ENCODE peak calls at places on chromosomes 6 and 20, in nine cellular contexts. One of them, this sample, is unnamed.

GRCh38 chr6:135901776-135902524 is 50.4 kb downstream of the PDE7B start:
- DNase-seq in brain microvascular endothelial cell: peak
- DNase-seq in heart right ventricle: peak
- DNase-seq in tibial artery: peak
- DNase-seq in ovary: peak
- DNase-seq in IMR-90: peak
- DNase-seq in OCI-LY7: no peak
- DNase-seq in tibial nerve: peak
- DNase-seq in epithelial cell of esophagus: no peak
- DNase-seq in this sample: peak

GRCh38 chr20:59547596-59547995 is 56.7 kb upstream of the PHACTR3 start:
- DNase-seq in IMR-90: no peak
- DNase-seq in heart right ventricle: no peak
- DNase-seq in tibial artery: no peak
- DNase-seq in brain microvascular endothelial cell: no peak
- DNase-seq in tibial nerve: no peak
- DNase-seq in ovary: no peak
- DNase-seq in epithelial cell of esophagus: no peak
- DNase-seq in OCI-LY7: no peak
- DNase-seq in this sample: no peak

GRCh38 chr6:25193147-25193864 is 85.9 kb upstream of the CARMIL1 start:
- DNase-seq in ovary: peak
- DNase-seq in brain microvascular endothelial cell: peak
- DNase-seq in tibial nerve: no peak
- DNase-seq in IMR-90: peak
- DNase-seq in heart right ventricle: peak
- DNase-seq in OCI-LY7: no peak
- DNase-seq in epithelial cell of esophagus: peak
- DNase-seq in tibial artery: peak
- DNase-seq in this sample: peak

GRCh38 chr6:122995930-122996796 is at the start of gene CLVS2:
- DNase-seq in ovary: no peak
- DNase-seq in tibial nerve: no peak
- DNase-seq in OCI-LY7: no peak
- DNase-seq in epithelial cell of esophagus: peak
- DNase-seq in heart right ventricle: no peak
- DNase-seq in IMR-90: no peak
- DNase-seq in brain microvascular endothelial cell: peak
- DNase-seq in tibial artery: no peak
- DNase-seq in this sample: no peak

GRCh38 chr20:47748069-47748468 is 37.2 kb downstream of the SULF2 start:
- DNase-seq in brain microvascular endothelial cell: no peak
- DNase-seq in tibial nerve: no peak
- DNase-seq in heart right ventricle: no peak
- DNase-seq in IMR-90: no peak
- DNase-seq in epithelial cell of esophagus: no peak
- DNase-seq in tibial artery: no peak
- DNase-seq in OCI-LY7: no peak
- DNase-seq in ovary: no peak
- DNase-seq in this sample: no peak

GRCh38 chr20:47285189-47285588 is 71.3 kb downstream of the ZMYND8 start:
- DNase-seq in tibial artery: no peak
- DNase-seq in epithelial cell of esophagus: no peak
- DNase-seq in tibial nerve: no peak
- DNase-seq in IMR-90: no peak
- DNase-seq in brain microvascular endothelial cell: no peak
- DNase-seq in ovary: no peak
- DNase-seq in OCI-LY7: no peak
- DNase-seq in heart right ventricle: no peak
- DNase-seq in this sample: no peak

GRCh38 chr6:47209632-47210031 is 100.1 kb downstream of the TNFRSF21 start:
- DNase-seq in brain microvascular endothelial cell: peak
- DNase-seq in IMR-90: peak
- DNase-seq in ovary: no peak
- DNase-seq in OCI-LY7: no peak
- DNase-seq in epithelial cell of esophagus: peak
- DNase-seq in heart right ventricle: no peak
- DNase-seq in tibial nerve: no peak
- DNase-seq in tibial artery: no peak
- DNase-seq in this sample: no peak

GRCh38 chr6:157151029-157151428 is 172.3 kb downstream of the TMEM242 start:
- DNase-seq in IMR-90: no peak
- DNase-seq in tibial nerve: no peak
- DNase-seq in brain microvascular endothelial cell: peak
- DNase-seq in ovary: no peak
- DNase-seq in tibial artery: no peak
- DNase-seq in OCI-LY7: no peak
- DNase-seq in epithelial cell of esophagus: no peak
- DNase-seq in heart right ventricle: peak
- DNase-seq in this sample: no peak

GRCh38 chr6:125913864-125914351 is 42.7 kb upstream of the HINT3 start:
- DNase-seq in OCI-LY7: no peak
- DNase-seq in epithelial cell of esophagus: peak
- DNase-seq in IMR-90: peak
- DNase-seq in ovary: no peak
- DNase-seq in heart right ventricle: no peak
- DNase-seq in tibial nerve: no peak
- DNase-seq in brain microvascular endothelial cell: peak
- DNase-seq in tibial artery: no peak
- DNase-seq in this sample: peak

GRCh38 chr6:44806656-44807055 is 419.1 kb downstream of the CDC5L start:
- DNase-seq in OCI-LY7: no peak
- DNase-seq in brain microvascular endothelial cell: no peak
- DNase-seq in epithelial cell of esophagus: no peak
- DNase-seq in ovary: no peak
- DNase-seq in tibial artery: no peak
- DNase-seq in heart right ventricle: no peak
- DNase-seq in IMR-90: no peak
- DNase-seq in tibial nerve: no peak
- DNase-seq in this sample: no peak

GRCh38 chr6:42819803-42820508 is 38.1 kb downstream of the BICRAL start:
- DNase-seq in epithelial cell of esophagus: peak
- DNase-seq in ovary: no peak
- DNase-seq in OCI-LY7: peak
- DNase-seq in tibial artery: no peak
- DNase-seq in heart right ventricle: no peak
- DNase-seq in brain microvascular endothelial cell: no peak
- DNase-seq in IMR-90: no peak
- DNase-seq in tibial nerve: no peak
- DNase-seq in this sample: no peak

GRCh38 chr6:165722022-165722421 is 59.0 kb upstream of the PDE10A start:
- DNase-seq in OCI-LY7: no peak
- DNase-seq in ovary: no peak
- DNase-seq in tibial artery: no peak
- DNase-seq in IMR-90: no peak
- DNase-seq in heart right ventricle: no peak
- DNase-seq in brain microvascular endothelial cell: no peak
- DNase-seq in epithelial cell of esophagus: no peak
- DNase-seq in tibial nerve: no peak
- DNase-seq in this sample: no peak

GRCh38 chr20:63096681-63097335 is 90.0 kb upstream of the BHLHE23 start:
- DNase-seq in IMR-90: no peak
- DNase-seq in ovary: peak
- DNase-seq in OCI-LY7: no peak
- DNase-seq in brain microvascular endothelial cell: no peak
- DNase-seq in tibial artery: no peak
- DNase-seq in heart right ventricle: no peak
- DNase-seq in tibial nerve: no peak
- DNase-seq in epithelial cell of esophagus: no peak
- DNase-seq in this sample: no peak

GRCh38 chr20:10002871-10003270 is 31.9 kb upstream of the ANKEF1 start:
- DNase-seq in brain microvascular endothelial cell: no peak
- DNase-seq in OCI-LY7: no peak
- DNase-seq in tibial artery: no peak
- DNase-seq in tibial nerve: no peak
- DNase-seq in epithelial cell of esophagus: no peak
- DNase-seq in IMR-90: no peak
- DNase-seq in heart right ventricle: no peak
- DNase-seq in ovary: no peak
- DNase-seq in this sample: no peak

GRCh38 chr20:25177890-25178321 is 17.6 kb upstream of the ENTPD6 start:
- DNase-seq in epithelial cell of esophagus: peak
- DNase-seq in brain microvascular endothelial cell: no peak
- DNase-seq in OCI-LY7: no peak
- DNase-seq in ovary: no peak
- DNase-seq in tibial nerve: no peak
- DNase-seq in tibial artery: no peak
- DNase-seq in IMR-90: no peak
- DNase-seq in heart right ventricle: no peak
- DNase-seq in this sample: no peak

GRCh38 chr6:126696921-126697693 is 357.2 kb downstream of the CENPW start:
- DNase-seq in tibial nerve: no peak
- DNase-seq in epithelial cell of esophagus: no peak
- DNase-seq in IMR-90: no peak
- DNase-seq in heart right ventricle: no peak
- DNase-seq in tibial artery: no peak
- DNase-seq in brain microvascular endothelial cell: no peak
- DNase-seq in ovary: no peak
- DNase-seq in OCI-LY7: no peak
- DNase-seq in this sample: no peak

GRCh38 chr6:139392834-139393233 is 18.4 kb upstream of the CITED2 start:
- DNase-seq in ovary: no peak
- DNase-seq in tibial artery: no peak
- DNase-seq in heart right ventricle: no peak
- DNase-seq in IMR-90: peak
- DNase-seq in epithelial cell of esophagus: no peak
- DNase-seq in tibial nerve: no peak
- DNase-seq in brain microvascular endothelial cell: no peak
- DNase-seq in OCI-LY7: no peak
- DNase-seq in this sample: no peak

GRCh38 chr6:106199998-106200397 is 113.9 kb downstream of the PRDM1 start:
- DNase-seq in IMR-90: peak
- DNase-seq in tibial nerve: no peak
- DNase-seq in OCI-LY7: no peak
- DNase-seq in ovary: no peak
- DNase-seq in brain microvascular endothelial cell: peak
- DNase-seq in tibial artery: no peak
- DNase-seq in epithelial cell of esophagus: peak
- DNase-seq in heart right ventricle: no peak
- DNase-seq in this sample: peak

GRCh38 chr6:32086661-32087573 is 22.2 kb downstream of the TNXB start:
- DNase-seq in IMR-90: peak
- DNase-seq in heart right ventricle: no peak
- DNase-seq in tibial artery: no peak
- DNase-seq in tibial nerve: no peak
- DNase-seq in epithelial cell of esophagus: peak
- DNase-seq in OCI-LY7: no peak
- DNase-seq in brain microvascular endothelial cell: peak
- DNase-seq in ovary: peak
- DNase-seq in this sample: peak

GRCh38 chr6:32089082-32089828 is 19.9 kb downstream of the TNXB start:
- DNase-seq in brain microvascular endothelial cell: no peak
- DNase-seq in IMR-90: no peak
- DNase-seq in tibial nerve: no peak
- DNase-seq in ovary: peak
- DNase-seq in heart right ventricle: no peak
- DNase-seq in epithelial cell of esophagus: no peak
- DNase-seq in OCI-LY7: no peak
- DNase-seq in tibial artery: no peak
- DNase-seq in this sample: no peak

GRCh38 chr6:32088487-32089049 is 20.6 kb downstream of the TNXB start:
- DNase-seq in ovary: peak
- DNase-seq in heart right ventricle: no peak
- DNase-seq in OCI-LY7: no peak
- DNase-seq in epithelial cell of esophagus: no peak
- DNase-seq in tibial artery: no peak
- DNase-seq in brain microvascular endothelial cell: no peak
- DNase-seq in tibial nerve: no peak
- DNase-seq in IMR-90: no peak
- DNase-seq in this sample: no peak

GRCh38 chr6:32085759-32086458 is 23.2 kb downstream of the TNXB start:
- DNase-seq in tibial artery: no peak
- DNase-seq in epithelial cell of esophagus: no peak
- DNase-seq in heart right ventricle: no peak
- DNase-seq in OCI-LY7: peak
- DNase-seq in ovary: no peak
- DNase-seq in IMR-90: no peak
- DNase-seq in brain microvascular endothelial cell: no peak
- DNase-seq in tibial nerve: no peak
- DNase-seq in this sample: no peak

GRCh38 chr6:32087574-32088486 is 21.3 kb downstream of the TNXB start:
- DNase-seq in tibial nerve: peak
- DNase-seq in brain microvascular endothelial cell: peak
- DNase-seq in IMR-90: peak
- DNase-seq in tibial artery: peak
- DNase-seq in heart right ventricle: peak
- DNase-seq in ovary: peak
- DNase-seq in OCI-LY7: peak
- DNase-seq in epithelial cell of esophagus: peak
- DNase-seq in this sample: no peak
- H3K4me3 ChIP-seq in tibial nerve: no peak
- H3K4me3 ChIP-seq in brain microvascular endothelial cell: no peak
- H3K4me3 ChIP-seq in IMR-90: no peak
- H3K4me3 ChIP-seq in tibial artery: peak
- H3K4me3 ChIP-seq in heart right ventricle: peak
- H3K4me3 ChIP-seq in ovary: peak
- H3K4me3 ChIP-seq in OCI-LY7: no peak
- H3K4me3 ChIP-seq in epithelial cell of esophagus: no peak
- H3K4me3 ChIP-seq in this sample: no peak

GRCh38 chr20:53381568-53382262 is 211.9 kb downstream of the ZNF217 start:
- DNase-seq in OCI-LY7: no peak
- DNase-seq in IMR-90: no peak
- DNase-seq in epithelial cell of esophagus: peak
- DNase-seq in brain microvascular endothelial cell: no peak
- DNase-seq in tibial artery: no peak
- DNase-seq in heart right ventricle: no peak
- DNase-seq in tibial nerve: no peak
- DNase-seq in ovary: no peak
- DNase-seq in this sample: no peak
- TF ChIP-seq CTCF in OCI-LY7: peak
- TF ChIP-seq CTCF in IMR-90: no peak
- TF ChIP-seq CTCF in epithelial cell of esophagus: no peak
- TF ChIP-seq CTCF in brain microvascular endothelial cell: no peak
- TF ChIP-seq CTCF in tibial artery: no peak
- TF ChIP-seq CTCF in heart right ventricle: no peak
- TF ChIP-seq CTCF in tibial nerve: no peak
- TF ChIP-seq CTCF in ovary: no peak
- TF ChIP-seq CTCF in this sample: no peak

GRCh38 chr20:3826420-3826819 is 6.1 kb downstream of the AP5S1 start:
- DNase-seq in tibial nerve: no peak
- DNase-seq in OCI-LY7: no peak
- DNase-seq in ovary: no peak
- DNase-seq in heart right ventricle: peak
- DNase-seq in IMR-90: no peak
- DNase-seq in tibial artery: no peak
- DNase-seq in epithelial cell of esophagus: no peak
- DNase-seq in brain microvascular endothelial cell: no peak
- DNase-seq in this sample: no peak
- H3K4me3 ChIP-seq in tibial nerve: no peak
- H3K4me3 ChIP-seq in OCI-LY7: no peak
- H3K4me3 ChIP-seq in ovary: no peak
- H3K4me3 ChIP-seq in heart right ventricle: no peak
- H3K4me3 ChIP-seq in IMR-90: no peak
- H3K4me3 ChIP-seq in tibial artery: no peak
- H3K4me3 ChIP-seq in epithelial cell of esophagus: no peak
- H3K4me3 ChIP-seq in brain microvascular endothelial cell: no peak
- H3K4me3 ChIP-seq in this sample: no peak

DNA sequence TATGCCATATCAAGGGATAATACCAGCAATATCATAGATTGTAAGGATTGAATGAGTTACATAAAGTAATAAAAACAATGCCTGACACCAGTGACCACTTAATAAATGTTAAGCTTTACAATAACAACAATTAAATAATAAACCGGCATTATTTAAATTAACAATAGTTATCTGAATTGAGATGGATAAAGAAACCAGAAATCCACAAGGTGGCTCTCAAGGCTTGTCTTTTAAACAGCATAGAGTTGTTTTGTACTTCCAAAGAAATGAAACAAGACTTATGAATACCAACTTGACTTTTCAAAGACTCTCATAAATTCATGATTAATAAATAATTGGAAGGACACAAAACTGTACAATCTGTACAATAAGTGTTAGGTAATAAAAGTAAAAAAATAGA is 203.1 kb downstream of the ASCC3 start:
- DNase-seq in IMR-90: peak
- DNase-seq in ovary: no peak
- DNase-seq in tibial nerve: no peak
- DNase-seq in heart right ventricle: no peak
- DNase-seq in epithelial cell of esophagus: no peak
- DNase-seq in tibial artery: no peak
- DNase-seq in brain microvascular endothelial cell: no peak
- DNase-seq in OCI-LY7: no peak
- DNase-seq in this sample: no peak
- TF ChIP-seq CTCF in IMR-90: peak
- TF ChIP-seq CTCF in ovary: no peak
- TF ChIP-seq CTCF in tibial nerve: no peak
- TF ChIP-seq CTCF in heart right ventricle: peak
- TF ChIP-seq CTCF in epithelial cell of esophagus: no peak
- TF ChIP-seq CTCF in tibial artery: peak
- TF ChIP-seq CTCF in brain microvascular endothelial cell: no peak
- TF ChIP-seq CTCF in OCI-LY7: peak
- TF ChIP-seq CTCF in this sample: no peak